ENCODE peak calls at places on chromosomes 2 and 18, in seven cellular contexts. One of them, this sample, is unnamed.

GRCh38 chr2:118723394-118723793 is 124.1 kb downstream of the EN1 start:
- DNase-seq in HAP-1: no peak
- DNase-seq in HT-29: no peak
- DNase-seq in cardiac muscle cell: peak; percentile 48
- DNase-seq in posterior vena cava: no peak
- DNase-seq in GM10248: no peak
- DNase-seq in hypothalamus: no peak
- DNase-seq in this sample: no peak

GRCh38 chr2:155714983-155715382 is 617.5 kb downstream of the NR4A2 start:
- DNase-seq in HAP-1: no peak
- DNase-seq in HT-29: no peak
- DNase-seq in cardiac muscle cell: no peak
- DNase-seq in posterior vena cava: no peak
- DNase-seq in GM10248: no peak
- DNase-seq in hypothalamus: no peak
- DNase-seq in this sample: no peak

GRCh38 chr2:64727843-64728463 is 74.2 kb upstream of the SERTAD2 start:
- DNase-seq in HAP-1: no peak
- DNase-seq in HT-29: no peak
- DNase-seq in cardiac muscle cell: no peak
- DNase-seq in posterior vena cava: no peak
- DNase-seq in GM10248: no peak
- DNase-seq in hypothalamus: no peak
- DNase-seq in this sample: peak; percentile 22

GRCh38 chr18:75408554-75409506 is 18.7 kb downstream of the SMIM21 start:
- DNase-seq in HAP-1: no peak
- DNase-seq in HT-29: no peak
- DNase-seq in cardiac muscle cell: peak; percentile 87
- DNase-seq in posterior vena cava: no peak
- DNase-seq in GM10248: no peak
- DNase-seq in hypothalamus: no peak
- DNase-seq in this sample: no peak

GRCh38 chr2:223600056-223600455 is 2.1 kb downstream of the SCG2 start:
- DNase-seq in HAP-1: no peak
- DNase-seq in HT-29: no peak
- DNase-seq in cardiac muscle cell: no peak
- DNase-seq in posterior vena cava: no peak
- DNase-seq in GM10248: no peak
- DNase-seq in hypothalamus: no peak
- DNase-seq in this sample: no peak

GRCh38 chr18:29181151-29181901 is 1004.4 kb upstream of the CDH2 start:
- DNase-seq in HAP-1: no peak
- DNase-seq in HT-29: no peak
- DNase-seq in cardiac muscle cell: peak; percentile 91
- DNase-seq in posterior vena cava: no peak
- DNase-seq in GM10248: no peak
- DNase-seq in hypothalamus: no peak
- DNase-seq in this sample: no peak

GRCh38 chr18:28175047-28175929 is 1.6 kb downstream of the CDH2 start:
- DNase-seq in HAP-1: peak; percentile 87
- DNase-seq in HT-29: no peak
- DNase-seq in cardiac muscle cell: peak; percentile 69
- DNase-seq in posterior vena cava: no peak
- DNase-seq in GM10248: peak; percentile 14
- DNase-seq in hypothalamus: peak; percentile 19
- DNase-seq in this sample: peak; percentile 40

GRCh38 chr2:142722086-142722485 is 155.4 kb upstream of the KYNU start:
- DNase-seq in HAP-1: no peak
- DNase-seq in HT-29: no peak
- DNase-seq in cardiac muscle cell: no peak
- DNase-seq in posterior vena cava: no peak
- DNase-seq in GM10248: no peak
- DNase-seq in hypothalamus: no peak
- DNase-seq in this sample: no peak

GRCh38 chr2:185618630-185619029 is 120.0 kb upstream of the FSIP2 start:
- DNase-seq in HAP-1: no peak
- DNase-seq in HT-29: no peak
- DNase-seq in cardiac muscle cell: no peak
- DNase-seq in posterior vena cava: no peak
- DNase-seq in GM10248: no peak
- DNase-seq in hypothalamus: no peak
- DNase-seq in this sample: no peak

GRCh38 chr2:151977631-151978030 is 121.2 kb downstream of the CACNB4 start:
- DNase-seq in HAP-1: no peak
- DNase-seq in HT-29: no peak
- DNase-seq in cardiac muscle cell: no peak
- DNase-seq in posterior vena cava: no peak
- DNase-seq in GM10248: no peak
- DNase-seq in hypothalamus: no peak
- DNase-seq in this sample: no peak

GRCh38 chr2:10004401-10004800 is 38.9 kb upstream of the KLF11 start:
- DNase-seq in HAP-1: no peak
- DNase-seq in HT-29: no peak
- DNase-seq in cardiac muscle cell: no peak
- DNase-seq in posterior vena cava: peak; percentile 52
- DNase-seq in GM10248: no peak
- DNase-seq in hypothalamus: no peak
- DNase-seq in this sample: no peak

GRCh38 chr18:26215247-26215970 is 10.8 kb upstream of the TAF4B start:
- DNase-seq in HAP-1: no peak
- DNase-seq in HT-29: no peak
- DNase-seq in cardiac muscle cell: no peak
- DNase-seq in posterior vena cava: no peak
- DNase-seq in GM10248: peak; percentile 62
- DNase-seq in hypothalamus: no peak
- DNase-seq in this sample: no peak

This sample was measured in HEK293T.